ENCODE peak calls at places on chromosome 5, in nine cellular contexts. O is activated naive CD8-positive, alpha-beta T cell treated with anti-CD3 and anti-CD28 coated beads for 36 hours; I is T-helper 2 cell; P is A549; F is stromal cell of bone marrow; L is cardiac septum; N is HT-29; E is Calu3; T is NCI-H2029. W is an unnamed sample.

GRCh38 chr5:73531356-73531755 is 33.1 kb downstream of the BTF3 start:
- DNase-seq in E (no peak), L (no peak), I (no peak), T (no peak), P (no peak), N (no peak), O (no peak), F (no peak), W (no peak)

GRCh38 chr5:8628521-8628920 is 759.6 kb downstream of the MTRR start:
- DNase-seq in P (no peak), E (no peak), F (no peak), T (no peak), O (no peak), L (no peak), N (no peak), I (no peak), W (no peak)

GRCh38 chr5:10352404-10353240 is 873 bp upstream of the MARCHF6 start:
- DNase-seq in F (peak; percentile 51), T (peak; percentile 54), P (no peak), I (peak; percentile 26), L (no peak), O (peak; percentile 33), E (no peak), N (no peak), W (no peak)

GRCh38 chr5:91132552-91132951 is 250.6 kb downstream of the ARRDC3 start:
- DNase-seq in T (no peak), I (no peak), N (no peak), O (no peak), L (no peak), P (no peak), E (peak; percentile 54), F (no peak), W (no peak)

GRCh38 chr5:24629798-24630197 is 15.0 kb downstream of the CDH10 start:
- DNase-seq in T (no peak), I (no peak), E (no peak), N (no peak), F (no peak), L (no peak), P (no peak), O (no peak), W (no peak)

GRCh38 chr5:73973135-73973534 is 347.1 kb downstream of the ARHGEF28 start:
- DNase-seq in I (no peak), O (no peak), N (no peak), F (no peak), E (no peak), T (no peak), L (no peak), P (no peak), W (no peak)

GRCh38 chr5:74052441-74052840 is 426.4 kb downstream of the ARHGEF28 start:
- DNase-seq in T (no peak), P (no peak), L (no peak), I (no peak), N (no peak), F (no peak), E (no peak), O (no peak), W (no peak)

GRCh38 chr5:76604838-76605237 is 18.4 kb downstream of the F2RL2 start:
- DNase-seq in L (no peak), P (no peak), E (no peak), O (no peak), N (peak; percentile 42), T (no peak), I (no peak), F (peak; percentile 56), W (no peak)

GRCh38 chr5:159332800-159333563 is 2.7 kb upstream of the IL12B start:
- DNase-seq in L (no peak), F (no peak), I (no peak), E (no peak), O (no peak), P (no peak), T (no peak), N (no peak), W (no peak)

GRCh38 chr5:168865973-168866372 is 286.8 kb upstream of the PANK3 start:
- DNase-seq in E (no peak), O (no peak), I (no peak), F (no peak), P (no peak), N (no peak), T (no peak), L (no peak), W (no peak)

GRCh38 chr5:150487199-150488061 is 20.5 kb upstream of the NDST1 start:
- DNase-seq in L (no peak), N (no peak), E (no peak), P (peak; percentile 56), O (no peak), I (no peak), F (no peak), T (no peak), W (no peak)

GRCh38 chr5:130198927-130199326 is 294.7 kb downstream of the CHSY3 start:
- DNase-seq in P (peak; percentile 68), N (peak; percentile 65), I (no peak), F (peak; percentile 8), T (no peak), O (no peak), L (no peak), E (no peak), W (no peak)

GRCh38 chr5:160635046-160635445 is 213.4 kb downstream of the PTTG1 start:
- DNase-seq in E (no peak), N (peak; percentile 52), I (no peak), F (no peak), T (no peak), L (no peak), P (no peak), O (no peak), W (no peak)

GRCh38 chr5:77563475-77563874 is 71.4 kb upstream of the WDR41 start:
- DNase-seq in O (no peak), L (no peak), N (no peak), P (no peak), F (no peak), E (no peak), T (peak; percentile 72), I (no peak), W (no peak)

GRCh38 chr5:132070460-132071337 is 2.9 kb upstream of the CSF2 start:
- DNase-seq in P (no peak), T (no peak), E (no peak), O (peak; percentile 68), L (no peak), F (no peak), N (no peak), I (peak; percentile 45), W (no peak)

GRCh38 chr5:5421149-5421960 is 1.1 kb upstream of the ICE1 start:
- DNase-seq in N (peak; percentile 28), E (peak; percentile 6), T (peak; percentile 22), P (no peak), F (no peak), L (no peak), I (no peak), O (peak; percentile 15), W (no peak)

GRCh38 chr5:142097681-142098080 is 10.9 kb upstream of the NDFIP1 start:
- DNase-seq in N (no peak), O (peak; percentile 52), T (no peak), E (no peak), F (no peak), L (no peak), I (no peak), P (no peak), W (peak; percentile 89)

GRCh38 chr5:10724799-10725507 is 36.1 kb downstream of the DAP start:
- DNase-seq in E (peak; percentile 82), O (no peak), I (no peak), N (peak; percentile 97), P (peak; percentile 83), L (no peak), T (peak; percentile 78), F (peak; percentile 72), W (no peak)

GRCh38 chr5:55384072-55384471 is 76.3 kb downstream of the MTREX start:
- DNase-seq in T (no peak), O (no peak), N (no peak), E (no peak), P (no peak), I (no peak), L (no peak), F (no peak), W (no peak)

GRCh38 chr5:151870820-151871219 is 53.8 kb downstream of the GLRA1 start:
- DNase-seq in I (no peak), T (no peak), N (peak; percentile 10), F (peak; percentile 76), P (peak; percentile 32), L (no peak), O (no peak), E (no peak), W (no peak)

GRCh38 chr5:133746834-133747233 is 134.5 kb upstream of the FSTL4 start:
- DNase-seq in T (no peak), P (peak; percentile 51), N (peak; percentile 11), O (peak; percentile 34), I (no peak), L (no peak), F (no peak), E (peak; percentile 29), W (no peak)

GRCh38 chr5:100864931-100865330 is 38.2 kb downstream of the ST8SIA4 start:
- DNase-seq in N (peak; percentile 11), T (no peak), I (no peak), L (no peak), P (no peak), O (no peak), E (peak; percentile 5), F (no peak), W (no peak)

GRCh38 chr5:54844905-54845566 is 140.4 kb downstream of the ESM1 start:
- DNase-seq in T (peak; percentile 1), P (peak; percentile 35), N (peak; percentile 57), F (peak; percentile 50), E (no peak), O (no peak), I (no peak), L (no peak), W (no peak)

GRCh38 chr5:72441094-72441723 is 66.0 kb downstream of the ZNF366 start:
- DNase-seq in E (no peak), P (no peak), F (no peak), L (no peak), N (no peak), O (no peak), T (no peak), I (no peak), W (no peak)

GRCh38 chr5:181164076-181164952 is 16.9 kb downstream of the OR2V2 start:
- DNase-seq in P (peak; percentile 86), L (no peak), N (no peak), E (no peak), F (no peak), O (peak; percentile 36), I (no peak), T (no peak), W (no peak)